ENCODE peak calls at places on chromosomes 13 and 19, in six cellular contexts. G is GM12892, O is spleen, I is lower leg skin, C is prostate gland, Y is transverse colon. R is an unnamed sample.

GRCh38 chr13:30787747-30788535 is 52.6 kb downstream of the ALOX5AP start:
- DNase-seq in O (no peak), Y (no peak), I (no peak), G (no peak), C (no peak), R (no peak)

GRCh38 chr13:77728265-77728966 is 30.9 kb downstream of the SLAIN1 start:
- DNase-seq in G (no peak), O (no peak), Y (no peak), C (no peak), I (no peak), R (no peak)

GRCh38 chr13:113592571-113592970 is 8.0 kb downstream of the TFDP1 start:
- DNase-seq in I (peak), G (no peak), C (no peak), Y (peak), O (peak), R (peak)

GRCh38 chr13:57629391-57629804 is 2.1 kb upstream of the PCDH17 start:
- DNase-seq in I (no peak), C (no peak), G (no peak), Y (no peak), O (peak), R (no peak)

GRCh38 chr13:94327318-94327717 is 152.2 kb downstream of the DCT start:
- DNase-seq in O (no peak), C (no peak), Y (no peak), I (no peak), G (no peak), R (no peak)

GRCh38 chr13:113400621-113401451 is 36.9 kb upstream of the GRTP1 start:
- DNase-seq in Y (no peak), G (no peak), I (peak), O (no peak), C (no peak), R (no peak)

GRCh38 chr13:32150239-32150638 is 118.7 kb downstream of the FRY start:
- DNase-seq in I (no peak), C (no peak), O (no peak), Y (no peak), G (no peak), R (no peak)

GRCh38 chr19:46466536-46467199 is 4.7 kb downstream of the PNMA8A start:
- DNase-seq in I (no peak), G (no peak), O (no peak), Y (peak), C (no peak), R (no peak)

GRCh38 chr13:99970761-99971575 is 599 bp downstream of the ZIC5 start:
- DNase-seq in O (no peak), C (no peak), Y (no peak), I (no peak), G (no peak), R (no peak)

GRCh38 chr13:25085125-25085742 is 10.7 kb upstream of the PABPC3 start:
- DNase-seq in Y (peak), C (peak), I (no peak), G (no peak), O (no peak), R (peak)

GRCh38 chr13:110149036-110149435 is 157.9 kb downstream of the COL4A1 start:
- DNase-seq in Y (no peak), C (no peak), O (no peak), G (no peak), I (peak), R (no peak)

GRCh38 chr13:82976499-82976898 is 905.8 kb downstream of the SLITRK1 start:
- DNase-seq in Y (no peak), I (no peak), G (no peak), O (no peak), C (no peak), R (no peak)

GRCh38 chr13:95317037-95317989 is 16.1 kb upstream of the ABCC4 start:
- DNase-seq in G (no peak), Y (no peak), C (no peak), O (peak), I (no peak), R (peak)

GRCh38 chr19:39996218-39996810 is 546 bp upstream of the ZNF546 start:
- DNase-seq in Y (peak), C (no peak), I (no peak), G (no peak), O (no peak), R (peak)

GRCh38 chr13:23871616-23872220 is 17.5 kb downstream of the MIPEP start:
- DNase-seq in Y (no peak), C (no peak), I (no peak), O (no peak), G (no peak), R (peak)

GRCh38 chr19:34276614-34277013 is 22.3 kb downstream of the GARRE1 start:
- DNase-seq in O (no peak), Y (no peak), I (no peak), C (no peak), G (no peak), R (no peak)

GRCh38 chr13:28469316-28469715 is 25.6 kb downstream of the FLT1 start:
- DNase-seq in G (no peak), I (no peak), O (no peak), C (no peak), Y (no peak), R (no peak)

GRCh38 chr13:48125794-48126228 is 30.9 kb upstream of the MED4 start:
- DNase-seq in O (no peak), I (no peak), Y (no peak), G (no peak), C (no peak), R (no peak)

GRCh38 chr19:16585808-16586476 is 13.7 kb upstream of the SLC35E1 start:
- DNase-seq in C (no peak), Y (peak), O (no peak), I (no peak), G (no peak), R (no peak)

GRCh38 chr13:31781064-31781463 is 41.7 kb downstream of the RXFP2 start:
- DNase-seq in Y (no peak), I (no peak), C (no peak), O (no peak), G (no peak), R (no peak)

GRCh38 chr13:93422980-93423554 is 196.5 kb downstream of the GPC6 start:
- DNase-seq in Y (no peak), I (no peak), G (no peak), C (no peak), O (no peak), R (no peak)

GRCh38 chr19:3969435-3970312 is 1.2 kb downstream of the DAPK3 start:
- DNase-seq in I (no peak), O (no peak), C (no peak), Y (no peak), G (no peak), R (no peak)

GRCh38 chr13:26628706-26629105 is 71.2 kb downstream of the WASF3 start:
- DNase-seq in I (no peak), C (no peak), Y (peak), G (no peak), O (no peak), R (peak)

GRCh38 chr13:96780105-96780504 is 214.2 kb downstream of the OXGR1 start:
- DNase-seq in Y (no peak), C (no peak), G (no peak), O (no peak), I (no peak), R (no peak)

GRCh38 chr13:79541426-79542049 is 60.6 kb downstream of the NDFIP2 start:
- DNase-seq in Y (no peak), I (no peak), O (no peak), C (peak), G (no peak), R (peak)

GRCh38 chr19:40224342-40225148 is 1.9 kb downstream of the CCNP start:
- DNase-seq in Y (no peak), O (no peak), G (no peak), I (no peak), C (no peak), R (no peak)

GRCh38 chr13:48501705-48502104 is 31.2 kb downstream of the RCBTB2 start:
- DNase-seq in O (no peak), C (no peak), G (no peak), Y (no peak), I (no peak), R (no peak)

DNA sequence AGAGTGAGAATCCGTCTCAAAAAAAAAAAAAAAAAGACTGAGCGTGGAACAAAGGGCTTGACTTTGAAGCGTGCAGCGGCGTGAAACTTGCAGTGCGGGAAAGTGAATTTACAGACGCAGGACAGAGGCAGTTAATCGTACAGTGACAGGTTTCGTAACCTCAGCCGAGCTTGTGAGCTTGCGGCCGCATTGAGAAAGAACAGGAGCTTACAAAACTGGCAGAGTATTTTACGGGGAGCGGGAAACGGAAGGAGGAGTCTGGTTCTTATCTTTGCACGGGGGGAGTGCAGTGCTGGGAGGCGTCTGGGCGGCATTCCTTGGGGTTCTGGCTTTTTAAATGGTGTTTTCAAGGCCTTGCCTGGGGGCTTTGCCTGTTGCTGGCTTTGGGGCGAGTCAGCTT is 6.0 kb upstream of the BSG start:
- DNase-seq in O (no peak), C (peak), I (no peak), Y (peak), G (no peak), R (peak)
- TF ChIP-seq POLR2A in O (no peak), C (no peak), I (no peak), Y (no peak), G (no peak), R (no peak)

GRCh38 chr19:2275588-2276428 is 6.2 kb downstream of the PEAK3 start:
- DNase-seq in O (peak), C (no peak), Y (peak), G (no peak), I (no peak), R (no peak)
- TF ChIP-seq POLR2A in O (no peak), C (no peak), Y (no peak), G (no peak), I (no peak), R (no peak)

DNA sequence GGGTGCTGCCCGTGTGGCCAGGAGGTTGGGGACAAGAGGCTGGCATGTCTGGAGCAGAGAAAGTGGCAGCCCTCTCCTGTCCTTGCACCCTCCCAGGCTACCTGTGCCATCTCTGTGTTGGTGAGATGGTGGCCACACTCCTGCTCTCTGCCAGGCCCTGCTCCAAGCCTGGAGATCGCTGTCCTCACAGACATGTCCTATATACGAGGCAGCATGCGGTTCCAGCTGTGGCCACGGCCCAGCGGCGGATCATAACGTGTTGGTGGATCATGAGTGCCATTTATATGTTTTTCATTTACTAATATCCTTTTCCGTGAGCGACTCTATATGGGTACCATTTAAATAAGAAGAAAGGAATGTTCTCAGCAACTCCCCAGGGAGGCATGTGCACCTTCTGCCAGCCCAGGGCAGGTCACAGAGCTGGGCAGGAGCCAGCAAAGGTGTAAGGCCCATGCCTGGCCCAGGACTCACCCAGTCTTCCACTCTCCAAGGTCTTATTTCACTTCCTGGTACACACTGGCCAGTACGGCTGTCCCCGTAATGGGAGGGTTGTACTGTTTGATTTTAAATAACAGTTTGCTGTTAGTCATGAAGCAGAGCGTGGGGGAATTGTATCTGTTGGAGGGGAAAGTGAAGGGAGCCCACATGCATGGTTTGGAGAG is 47.2 kb upstream of the LDLR start:
- DNase-seq in Y (no peak), I (no peak), G (no peak), C (peak), O (no peak), R (no peak)
- TF ChIP-seq POLR2A in Y (no peak), I (no peak), G (no peak), C (no peak), O (no peak), R (no peak)

GRCh38 chr19:49857061-49857833 is 6.3 kb downstream of the PTOV1 start:
- DNase-seq in C (no peak), G (no peak), I (no peak), Y (no peak), O (no peak), R (no peak)
- TF ChIP-seq POLR2A in C (no peak), G (peak), I (no peak), Y (no peak), O (no peak), R (no peak)

GRCh38 chr19:1266116-1266817 is 2.9 kb upstream of the CIRBP start:
- DNase-seq in O (peak), Y (peak), C (peak), I (peak), G (peak), R (peak)
- TF ChIP-seq POLR2A in O (no peak), Y (peak), C (no peak), I (no peak), G (no peak), R (no peak)

GRCh38 chr19:10717054-10717355 is 874 bp upstream of the DNM2 start:
- DNase-seq in I (no peak), G (no peak), Y (no peak), C (no peak), O (no peak), R (no peak)

GRCh38 chr19:10718205-10719196 is 622 bp downstream of the DNM2 start:
- DNase-seq in I (peak), Y (peak), C (no peak), O (peak), G (no peak), R (peak)

GRCh38 chr19:10719466-10719961 is 1.6 kb downstream of the DNM2 start:
- DNase-seq in C (no peak), I (no peak), Y (peak), G (no peak), O (no peak), R (peak)

GRCh38 chr19:10720607-10721125 is 2.8 kb downstream of the DNM2 start:
- DNase-seq in Y (no peak), I (no peak), C (no peak), O (no peak), G (no peak), R (no peak)

GRCh38 chr19:10717356-10718204 is at the start of gene DNM2:
- DNase-seq in Y (peak), G (peak), I (peak), C (peak), O (peak), R (peak)
- TF ChIP-seq POLR2A in Y (peak), G (peak), I (no peak), C (peak), O (no peak), R (peak)